ENCODE peak calls at places on chromosomes 7 and 10, in four cellular contexts. V is NT2/D1, R is gastrocnemius medialis, M is psoas muscle. W is an unnamed sample.

GRCh38 chr7:4010206-4010605 is 671.9 kb upstream of the FOXK1 start:
- DNase-seq in R (no peak), M (no peak), V (no peak), W (no peak)

GRCh38 chr7:89238156-89238555 is 442.6 kb upstream of the TEX47 start:
- DNase-seq in M (no peak), R (no peak), V (no peak), W (no peak)

GRCh38 chr10:90947025-90947960 is 26.4 kb upstream of the ANKRD1 start:
- DNase-seq in V (no peak), M (no peak), R (no peak), W (no peak)

GRCh38 chr10:1754506-1755177 is 17.3 kb upstream of the ADARB2 start:
- DNase-seq in V (no peak), M (no peak), R (no peak), W (no peak)

GRCh38 chr10:128930422-128930821 is 536.6 kb upstream of the MGMT start:
- DNase-seq in V (no peak), R (no peak), M (no peak), W (no peak)

GRCh38 chr7:105218215-105218614 is 170.5 kb downstream of the SRPK2 start:
- DNase-seq in V (no peak), R (no peak), M (no peak), W (no peak)

GRCh38 chr7:75914169-75914654 is 743 bp upstream of the POR start:
- DNase-seq in V (no peak), M (no peak), R (no peak), W (no peak)

GRCh38 chr7:46633816-46634215 is 712.7 kb upstream of the IGFBP3 start:
- DNase-seq in V (no peak), R (no peak), M (no peak), W (no peak)

GRCh38 chr7:41881313-41882130 is 178.6 kb upstream of the INHBA start:
- DNase-seq in M (peak; percentile 56), R (peak; percentile 14), V (no peak), W (no peak)

GRCh38 chr7:128918266-128918665 is 7.8 kb upstream of the KCP start:
- DNase-seq in R (no peak), M (no peak), V (no peak), W (no peak)

GRCh38 chr10:100232101-100232500 is 2.7 kb upstream of the CHUK start:
- DNase-seq in R (no peak), M (no peak), V (no peak), W (no peak)

GRCh38 chr7:18638594-18639452 is 143.3 kb downstream of the HDAC9 start:
- DNase-seq in M (no peak), V (no peak), R (no peak), W (peak; percentile 19)

GRCh38 chr7:122013070-122013469 is 131.0 kb downstream of the AASS start:
- DNase-seq in M (no peak), R (no peak), V (no peak), W (no peak)

GRCh38 chr7:142711722-142712616 is 37.3 kb upstream of the PRSS1 start:
- DNase-seq in M (no peak), V (no peak), R (no peak), W (no peak)

GRCh38 chr7:127995157-127995865 is 35.9 kb downstream of the LRRC4 start:
- DNase-seq in R (no peak), V (no peak), M (no peak), W (no peak)

GRCh38 chr7:76260171-76260703 is 42.2 kb upstream of the HSPB1 start:
- DNase-seq in R (no peak), V (peak; percentile 96), M (no peak), W (no peak)

GRCh38 chr10:58773942-58774341 is 261.3 kb downstream of the BICC1 start:
- DNase-seq in M (no peak), V (no peak), R (no peak), W (no peak)

GRCh38 chr10:71589617-71590551 is 129.7 kb downstream of the C10orf105 start:
- DNase-seq in V (no peak), M (no peak), R (no peak), W (no peak)

GRCh38 chr7:122532406-122533269 is 166.3 kb downstream of the RNF133 start:
- DNase-seq in M (no peak), R (no peak), V (no peak), W (no peak)

GRCh38 chr10:111944331-111944730 is 239.2 kb downstream of the GPAM start:
- DNase-seq in V (no peak), M (no peak), R (no peak), W (no peak)

GRCh38 chr7:141362580-141363435 is 188.4 kb upstream of the AGK start:
- DNase-seq in V (peak; percentile 32), R (no peak), M (no peak), W (no peak)

GRCh38 chr7:1046722-1047679 is 2.7 kb downstream of the GPR146 start:
- DNase-seq in M (peak; percentile 26), R (no peak), V (no peak), W (no peak)

GRCh38 chr10:74775099-74775498 is 51.3 kb upstream of the KAT6B start:
- DNase-seq in V (no peak), M (no peak), R (no peak), W (no peak)
- H3K4me3 ChIP-seq in V (no peak overlapping the region), M (no peak overlapping the region), R (no peak overlapping the region), W (no peak overlapping the region)

DNA sequence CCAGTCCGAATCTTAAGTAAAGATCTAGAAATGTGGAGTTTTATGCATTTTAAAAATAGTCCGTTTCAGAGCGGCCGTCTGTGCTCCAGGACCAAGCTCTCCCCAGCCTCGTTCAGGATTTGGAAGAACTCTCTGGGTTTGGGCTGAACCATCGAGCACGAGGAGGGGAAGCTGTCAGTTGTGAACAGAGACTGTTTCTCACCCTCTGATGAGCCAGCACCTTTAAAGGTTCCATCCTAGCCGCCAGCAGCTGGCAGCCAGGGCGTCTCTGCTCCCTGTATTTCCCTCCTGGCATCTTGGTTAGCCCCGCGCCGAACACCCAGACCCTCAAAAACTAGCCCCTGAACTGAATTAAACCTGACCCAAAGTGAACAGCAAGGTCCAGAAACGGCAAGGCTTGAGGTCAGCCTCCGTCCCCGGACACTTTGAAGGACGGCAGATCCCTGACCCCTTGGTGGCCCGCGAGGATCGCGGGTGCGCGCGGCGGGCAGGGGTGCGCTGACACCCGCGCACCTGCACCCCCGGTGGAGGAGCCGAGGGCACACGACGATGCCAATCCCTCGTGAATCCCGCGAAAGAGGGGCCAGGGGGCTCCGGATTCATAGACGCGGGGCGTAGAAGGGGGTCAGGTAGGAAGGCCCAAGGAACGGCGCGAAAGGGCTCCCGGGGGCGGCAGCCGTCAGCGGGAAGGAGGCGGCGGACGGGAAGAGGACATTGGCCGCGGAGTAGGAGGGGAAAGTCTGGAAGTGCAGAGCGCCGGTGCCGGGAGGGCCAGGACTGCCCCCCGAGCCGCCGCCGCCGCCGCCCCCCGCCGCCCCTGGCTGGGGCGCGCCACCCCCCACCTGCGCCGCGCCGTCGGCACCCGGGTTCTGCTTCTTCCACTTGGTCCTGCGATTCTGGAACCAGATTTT is 2.8 kb downstream of the NKX1-2 start:
- DNase-seq in M (no peak), R (no peak), V (no peak), W (no peak)
- H3K27me3 ChIP-seq in M (peaks cover 8% of the 10 kb centered on the region), R (peaks cover 68% of the 10 kb centered on the region), V (no peaks in the 10 kb centered on the region), W (peaks cover 34% of the 10 kb centered on the region)

GRCh38 chr10:26087666-26088065 is 128.9 kb upstream of the GAD2 start:
- DNase-seq in V (no peak), R (no peak), M (no peak), W (no peak)

GRCh38 chr10:26095781-26096180 is 120.8 kb upstream of the GAD2 start:
- DNase-seq in R (no peak), V (no peak), M (no peak), W (no peak)

GRCh38 chr10:26090032-26090431 is 126.5 kb upstream of the GAD2 start:
- DNase-seq in R (no peak), V (no peak), M (no peak), W (no peak)

GRCh38 chr10:26093229-26093628 is 123.3 kb upstream of the GAD2 start:
- DNase-seq in R (no peak), M (no peak), V (no peak), W (no peak)

DNA sequence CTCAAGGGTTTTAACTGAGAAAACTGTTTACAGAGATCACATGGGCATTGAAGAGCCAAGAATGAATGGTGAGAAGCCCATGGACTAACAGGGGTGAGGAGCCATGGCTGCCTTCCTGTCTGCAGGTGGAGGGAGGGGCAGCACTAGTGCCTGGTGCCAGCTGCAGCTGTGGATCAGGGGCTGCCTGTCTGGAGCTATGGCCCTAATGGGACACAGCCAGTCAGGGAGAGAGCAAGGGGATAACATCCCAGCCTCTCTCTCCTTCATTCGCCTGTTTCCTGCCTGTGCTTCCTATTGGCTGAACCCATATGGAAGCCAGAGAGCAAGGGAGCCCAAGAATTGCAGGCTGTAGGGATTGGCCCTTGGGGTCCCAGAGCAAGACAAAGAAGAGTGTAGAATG is 125.8 kb upstream of the GAD2 start:
- DNase-seq in R (no peak), M (no peak), V (no peak), W (no peak)
- H3K4me3 ChIP-seq in R (no peak overlapping the region), M (no peak overlapping the region), V (no peak overlapping the region), W (no peak overlapping the region)

DNA sequence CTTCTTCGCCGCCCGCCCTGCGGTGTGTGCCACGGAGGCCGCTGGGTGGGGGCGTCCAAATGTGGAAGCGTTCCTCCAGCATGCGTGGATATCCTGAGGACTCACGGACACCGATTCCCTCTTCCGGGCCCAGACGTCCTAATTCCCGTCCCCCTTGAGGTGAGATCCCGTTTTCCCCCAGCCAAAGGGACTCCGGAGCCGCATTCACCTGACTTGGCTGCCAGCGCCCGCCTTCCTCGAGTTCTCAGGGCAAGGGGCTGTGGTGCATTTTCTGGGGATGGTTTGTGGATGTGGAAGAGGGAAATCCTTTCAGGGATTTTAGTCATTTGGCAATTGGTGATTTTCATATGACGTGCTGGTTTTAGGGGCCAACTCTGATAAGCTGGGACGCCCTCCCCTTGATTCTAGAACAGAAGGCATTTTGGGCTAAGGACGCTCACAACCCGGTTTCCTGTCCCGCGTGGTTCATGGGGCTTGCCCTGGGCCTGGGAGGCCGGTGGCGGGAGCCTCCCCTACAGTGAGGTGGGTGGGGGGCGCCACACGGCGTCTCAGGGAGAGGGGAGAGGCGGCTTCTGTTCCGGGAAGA is 165.4 kb downstream of the ACTR3B start:
- DNase-seq in M (no peak), V (no peak), R (no peak), W (no peak)
- H3K27me3 ChIP-seq in M (no peaks in the 10 kb centered on the region), V (peaks cover 9% of the 10 kb centered on the region), R (peaks cover 20% of the 10 kb centered on the region), W (no peaks in the 10 kb centered on the region)

GRCh38 chr7:87156709-87157108 is 4.5 kb downstream of the DMTF1 start:
- DNase-seq in V (no peak), M (no peak), R (no peak), W (no peak)
- H3K4me3 ChIP-seq in V (no peak overlapping the region), M (peak overlapping the region; percentile 78), R (no peak overlapping the region), W (no peak overlapping the region)

DNA sequence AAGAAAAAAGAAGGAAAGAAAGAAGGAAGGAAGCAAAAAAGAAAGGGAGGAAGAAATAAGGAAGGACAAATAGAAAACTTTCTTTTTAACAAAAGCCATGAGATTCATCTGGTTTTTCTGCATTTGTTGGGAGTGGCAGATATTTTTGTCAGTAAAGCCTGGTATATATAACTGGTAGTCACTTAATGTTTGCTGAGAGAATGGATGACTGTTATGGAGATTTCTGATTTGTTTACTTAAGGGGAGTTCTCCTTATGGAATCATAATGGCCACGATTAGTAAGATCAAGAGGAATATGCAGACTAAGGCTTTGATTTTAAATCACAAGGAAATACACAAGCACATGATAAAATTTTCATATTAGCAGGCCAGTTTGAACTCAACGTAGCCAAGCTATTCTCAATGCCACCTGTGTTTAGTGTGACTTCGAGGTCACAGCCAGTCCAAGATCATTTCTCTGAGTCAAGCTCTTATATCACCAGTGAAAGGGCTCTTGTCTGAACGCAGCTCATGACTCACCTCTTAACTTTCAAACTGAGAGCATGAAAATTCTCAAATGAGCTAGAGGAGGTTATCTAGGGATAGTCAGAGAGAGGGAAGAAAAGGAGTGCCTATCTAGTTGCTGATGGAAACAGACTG is 445.1 kb upstream of the ZMIZ1 start:
- DNase-seq in M (no peak), R (no peak), V (no peak), W (no peak)
- H3K27me3 ChIP-seq in M (no peaks in the 10 kb centered on the region), R (no peaks in the 10 kb centered on the region), V (no peaks in the 10 kb centered on the region), W (no peaks in the 10 kb centered on the region)

GRCh38 chr7:27146491-27147210 is 923 bp downstream of the HOXA6 start:
- DNase-seq in M (peak; percentile 71), V (no peak), R (peak; percentile 64), W (no peak)
- H3K4me3 ChIP-seq in M (peak overlapping the region; percentile 75), V (no peak overlapping the region), R (peak overlapping the region; percentile 64), W (no peak overlapping the region)